ENCODE peak calls at places on chromosomes 7 and 10, in six cellular contexts. E is upper lobe of left lung, R is body of pancreas, N is transverse colon, B is right lobe of liver, P is tibial nerve. Y is an unnamed sample.

GRCh38 chr7:100686201-100686821 is 7.7 kb downstream of the GIGYF1 start:
- DNase-seq in R (no peak), B (no peak), N (no peak), E (peak; percentile 82), P (no peak), Y (no peak)

GRCh38 chr10:79487296-79488194 is 24.8 kb upstream of the EIF5AL1 start:
- DNase-seq in E (no peak), P (peak; percentile 54), B (peak; percentile 69), R (peak; percentile 72), N (peak; percentile 54), Y (no peak)

GRCh38 chr10:62614389-62615157 is 189.9 kb upstream of the ADO start:
- DNase-seq in R (no peak), N (no peak), B (no peak), E (no peak), P (no peak), Y (no peak)

GRCh38 chr7:26198133-26198780 is 2.3 kb downstream of the HNRNPA2B1 start:
- DNase-seq in R (no peak), P (peak; percentile 80), B (no peak), E (no peak), N (no peak), Y (no peak)

GRCh38 chr10:79059859-79060379 is 8.8 kb upstream of the ZMIZ1 start:
- DNase-seq in R (peak; percentile 91), E (no peak), N (peak; percentile 23), B (peak; percentile 78), P (no peak), Y (peak; percentile 55)

GRCh38 chr7:485188-486081 is 34.2 kb downstream of the PDGFA start:
- DNase-seq in R (peak; percentile 40), N (peak; percentile 62), B (peak; percentile 20), P (no peak), E (peak; percentile 80), Y (peak; percentile 57)

GRCh38 chr7:120168066-120168465 is 104.9 kb upstream of the KCND2 start:
- DNase-seq in N (no peak), R (no peak), P (no peak), E (no peak), B (no peak), Y (no peak)

GRCh38 chr10:3886191-3886590 is 101.2 kb upstream of the KLF6 start:
- DNase-seq in E (peak; percentile 83), N (no peak), R (peak; percentile 61), B (peak; percentile 42), P (no peak), Y (no peak)

GRCh38 chr10:125708971-125709503 is 10.5 kb upstream of the EDRF1 start:
- DNase-seq in N (no peak), B (no peak), R (no peak), E (no peak), P (no peak), Y (no peak)

GRCh38 chr10:78302739-78302988 is 269.0 kb downstream of the RPS24 start:
- DNase-seq in N (no peak), R (no peak), P (peak; percentile 18), E (no peak), B (no peak), Y (no peak)

GRCh38 chr10:91296471-91296870 is 76.0 kb downstream of the PCGF5 start:
- DNase-seq in P (no peak), N (no peak), B (no peak), E (no peak), R (no peak), Y (no peak)

DNA sequence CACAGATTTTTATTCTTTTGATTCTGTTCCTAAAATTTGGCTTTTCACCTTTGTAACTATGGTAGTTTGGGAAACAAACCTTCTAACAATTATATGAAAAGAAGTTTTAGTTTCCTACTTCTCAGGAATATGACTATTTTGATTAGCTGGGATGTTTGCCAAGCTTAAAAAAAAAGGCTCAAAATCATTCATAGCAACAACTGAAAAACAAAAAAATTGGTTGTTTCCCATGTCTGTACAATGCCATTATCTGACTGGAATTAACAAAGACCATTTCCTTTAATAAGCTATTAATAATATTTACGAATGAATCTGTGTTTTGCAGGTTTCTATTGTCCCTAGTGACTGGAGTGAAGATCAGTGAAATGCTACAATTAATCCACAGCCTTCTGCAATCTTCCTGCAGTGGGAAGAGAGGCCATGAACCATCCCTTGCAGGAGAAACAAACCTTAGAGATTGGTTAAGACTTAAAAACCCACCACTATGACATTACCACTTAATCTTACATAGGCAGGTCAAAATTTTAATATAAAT is 4.2 kb downstream of the PURB start:
- DNase-seq in P (no peak), R (no peak), E (no peak), B (no peak), N (no peak), Y (no peak)
- H3K4me3 ChIP-seq in P (peak overlapping the region; percentile 77), R (no peak overlapping the region), E (peak overlapping the region; percentile 0), B (no peak overlapping the region), N (peak overlapping the region; percentile 23), Y (peak overlapping the region; percentile 28)

GRCh38 chr7:155429651-155430050 is 28.3 kb upstream of the EN2 start:
- DNase-seq in P (no peak), N (no peak), R (no peak), B (no peak), E (no peak), Y (no peak)

GRCh38 chr7:155430606-155431005 is 27.3 kb upstream of the EN2 start:
- DNase-seq in N (no peak), E (no peak), B (no peak), R (no peak), P (no peak), Y (no peak)

GRCh38 chr7:155431711-155432110 is 26.2 kb upstream of the EN2 start:
- DNase-seq in R (no peak), E (no peak), N (no peak), P (no peak), B (no peak), Y (no peak)

GRCh38 chr7:155428171-155428834 is 29.6 kb upstream of the EN2 start:
- DNase-seq in E (no peak), B (no peak), R (no peak), N (no peak), P (no peak), Y (no peak)

GRCh38 chr7:155431231-155431630 is 26.7 kb upstream of the EN2 start:
- DNase-seq in R (no peak), N (no peak), B (no peak), P (no peak), E (no peak), Y (no peak)
- H3K27me3 ChIP-seq in R (no peaks in the 10 kb centered on the region), N (peaks cover 47% of the 10 kb centered on the region), B (no peaks in the 10 kb centered on the region), P (no peaks in the 10 kb centered on the region), E (no peaks in the 10 kb centered on the region), Y (no peaks in the 10 kb centered on the region)

DNA sequence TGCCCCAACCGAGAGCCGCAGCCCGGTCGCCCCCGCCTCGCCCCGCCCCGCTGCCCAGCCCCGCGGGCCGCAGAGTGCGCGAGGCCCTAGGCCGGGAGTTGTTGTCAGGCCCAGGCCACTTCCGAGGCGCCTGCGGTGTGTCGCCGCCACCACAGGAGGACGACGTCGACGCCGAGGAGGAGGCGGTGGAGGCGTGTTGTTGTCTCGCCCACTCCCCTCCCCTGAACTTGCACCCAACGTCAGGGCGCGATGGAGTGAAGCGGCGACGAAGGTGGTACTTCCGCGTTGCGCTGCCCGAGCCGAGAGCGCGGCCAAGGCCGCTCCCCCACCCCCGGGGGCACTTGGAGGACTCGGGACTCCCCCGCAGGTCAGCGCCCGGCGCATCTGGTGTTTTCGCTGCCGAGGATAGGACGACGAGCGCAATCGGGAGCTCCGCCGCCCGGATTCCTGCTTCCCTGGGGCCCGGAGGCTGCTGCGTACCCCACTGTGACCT is at the start of gene CDK13:
- DNase-seq in B (peak; percentile 87), R (peak; percentile 74), N (peak; percentile 83), E (peak; percentile 96), P (peak; percentile 57), Y (peak; percentile 93)
- TF ChIP-seq POLR2A in B (no peak), R (peak; percentile 71), N (peak; percentile 64), E (no peak), P (no peak), Y (peak; percentile 29)

DNA sequence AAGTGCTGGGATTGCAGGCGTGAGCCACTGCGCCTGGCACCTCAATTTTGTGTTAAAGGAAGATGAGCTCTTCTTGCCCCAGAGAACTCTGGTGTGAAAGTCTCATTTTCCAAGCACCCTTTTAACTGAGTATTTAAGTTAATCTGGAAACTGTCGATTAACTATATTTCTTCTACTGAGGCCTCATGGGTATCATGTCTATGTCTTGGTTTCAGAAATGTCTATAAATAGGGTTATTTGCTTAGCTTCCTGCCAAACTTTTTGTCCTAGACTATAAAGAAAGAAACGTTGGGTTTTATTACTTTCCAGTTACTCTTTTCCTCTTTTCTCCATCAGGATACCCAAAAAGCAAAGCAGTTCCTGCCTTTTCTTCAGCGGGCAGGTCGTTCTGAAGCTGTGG is 102.4 kb downstream of the LRRC4 start:
- DNase-seq in B (no peak), N (no peak), E (no peak), P (no peak), R (no peak), Y (no peak)
- H3K4me3 ChIP-seq in B (no peak overlapping the region), N (no peak overlapping the region), E (no peak overlapping the region), P (no peak overlapping the region), R (no peak overlapping the region), Y (no peak overlapping the region)

Y was measured in Peyer's patch.